ENCODE peak calls at places on chromosomes 11 and 22, in six cellular contexts. F is fibroblast of villous mesenchyme, G is psoas muscle, R is fibroblast of mammary gland, A is IMR-90, Y is AG10803. C is an unnamed sample.

GRCh38 chr11:110488446-110488845 is 58.7 kb downstream of the FDX1 start:
- DNase-seq in F (no peak), G (no peak), R (no peak), A (no peak), Y (no peak), C (no peak)

GRCh38 chr11:112247198-112247597 is 13.5 kb downstream of the PLET1 start:
- DNase-seq in F (no peak), G (no peak), R (peak; percentile 53), A (peak; percentile 80), Y (no peak), C (peak; percentile 63)

GRCh38 chr22:36541831-36542391 is 12.9 kb upstream of the EIF3D start:
- DNase-seq in F (peak; percentile 69), G (no peak), R (peak; percentile 94), A (peak; percentile 96), Y (peak; percentile 89), C (peak; percentile 86)

GRCh38 chr11:117438371-117439000 is 110.8 kb downstream of the CEP164 start:
- DNase-seq in F (no peak), G (no peak), R (peak; percentile 72), A (peak; percentile 26), Y (no peak), C (no peak)

GRCh38 chr11:65791719-65792213 is 4.9 kb downstream of the OVOL1 start:
- DNase-seq in F (no peak), G (no peak), R (no peak), A (no peak), Y (no peak), C (no peak)

GRCh38 chr11:83436855-83437254 is 150.7 kb upstream of the CCDC90B start:
- DNase-seq in F (no peak), G (no peak), R (no peak), A (no peak), Y (no peak), C (no peak)

GRCh38 chr11:113363406-113363805 is 24.2 kb upstream of the ANKK1 start:
- DNase-seq in F (no peak), G (no peak), R (no peak), A (no peak), Y (no peak), C (no peak)

GRCh38 chr22:50323900-50324299 is 2.9 kb downstream of the DENND6B start:
- DNase-seq in F (no peak), G (no peak), R (no peak), A (no peak), Y (no peak), C (no peak)

GRCh38 chr11:34604909-34605308 is 16.0 kb upstream of the EHF start:
- DNase-seq in F (no peak), G (no peak), R (no peak), A (no peak), Y (no peak), C (no peak)

GRCh38 chr11:26777276-26777939 is 55.5 kb upstream of the SLC5A12 start:
- DNase-seq in F (peak; percentile 52), G (no peak), R (peak; percentile 36), A (peak; percentile 7), Y (peak; percentile 33), C (peak; percentile 19)

GRCh38 chr11:32830413-32830738 is 649 bp downstream of the PRRG4 start:
- DNase-seq in F (peak; percentile 49), G (no peak), R (peak; percentile 24), A (no peak), Y (no peak), C (no peak)

GRCh38 chr11:6647282-6647679 is 8.3 kb downstream of the DCHS1 start:
- DNase-seq in F (peak; percentile 73), G (no peak), R (peak; percentile 37), A (peak; percentile 56), Y (peak; percentile 76), C (peak; percentile 57)

GRCh38 chr22:31148953-31149627 is 8.8 kb upstream of the PLA2G3 start:
- DNase-seq in F (peak; percentile 82), G (peak; percentile 66), R (peak; percentile 75), A (peak; percentile 80), Y (peak; percentile 74), C (peak; percentile 86)
- TF ChIP-seq CTCF in F (peak; percentile 99), G (peak; percentile 96), R (peak; percentile 99), A (peak; percentile 98), Y (peak; percentile 99), C (peak; percentile 99)

GRCh38 chr11:47269829-47270305 is at the start of gene MADD:
- DNase-seq in F (peak; percentile 86), G (peak; percentile 92), R (peak; percentile 74), A (peak; percentile 78), Y (peak; percentile 78), C (peak; percentile 75)

GRCh38 chr11:47267858-47268257 is 2.1 kb upstream of the MADD start:
- DNase-seq in F (no peak), G (no peak), R (no peak), A (no peak), Y (no peak), C (no peak)

GRCh38 chr11:47269002-47269828 is 718 bp upstream of the MADD start:
- DNase-seq in F (peak; percentile 91), G (peak; percentile 93), R (peak; percentile 78), A (peak; percentile 82), Y (peak; percentile 89), C (peak; percentile 79)

GRCh38 chr11:47270331-47271271 is 668 bp downstream of the MADD start:
- DNase-seq in F (peak; percentile 71), G (no peak), R (peak; percentile 74), A (peak; percentile 72), Y (peak; percentile 55), C (peak; percentile 67)

DNA sequence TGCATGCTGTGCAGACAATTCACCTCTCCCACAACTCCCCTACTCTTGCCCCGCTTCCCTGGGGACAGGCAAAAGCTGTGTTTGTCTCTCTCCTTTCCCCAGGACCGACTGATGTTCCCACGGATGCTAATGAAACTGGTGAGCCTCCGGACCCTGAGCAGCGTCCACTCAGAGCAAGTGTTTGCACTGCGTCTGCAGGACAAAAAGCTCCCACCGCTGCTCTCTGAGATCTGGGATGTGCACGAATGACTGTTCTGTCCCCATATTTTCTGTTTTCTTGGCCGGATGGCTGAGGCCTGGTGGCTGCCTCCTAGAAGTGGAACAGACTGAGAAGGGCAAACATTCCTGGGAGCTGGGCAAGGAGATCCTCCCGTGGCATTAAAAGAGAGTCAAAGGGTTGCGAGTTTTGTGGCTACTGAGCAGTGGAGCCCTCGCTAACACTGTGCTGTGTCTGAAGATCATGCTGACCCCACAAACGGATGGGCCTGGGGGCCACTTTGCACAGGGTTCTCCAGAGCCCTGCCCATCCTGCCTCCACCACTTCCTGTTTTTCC is 1.4 kb upstream of the MADD start:
- DNase-seq in F (no peak), G (no peak), R (no peak), A (no peak), Y (no peak), C (no peak)
- H3K4me3 ChIP-seq in F (no peak overlapping the region), G (peak overlapping the region; percentile 88), R (no peak overlapping the region), A (no peak overlapping the region), Y (peak overlapping the region; percentile 5), C (no peak overlapping the region)

DNA sequence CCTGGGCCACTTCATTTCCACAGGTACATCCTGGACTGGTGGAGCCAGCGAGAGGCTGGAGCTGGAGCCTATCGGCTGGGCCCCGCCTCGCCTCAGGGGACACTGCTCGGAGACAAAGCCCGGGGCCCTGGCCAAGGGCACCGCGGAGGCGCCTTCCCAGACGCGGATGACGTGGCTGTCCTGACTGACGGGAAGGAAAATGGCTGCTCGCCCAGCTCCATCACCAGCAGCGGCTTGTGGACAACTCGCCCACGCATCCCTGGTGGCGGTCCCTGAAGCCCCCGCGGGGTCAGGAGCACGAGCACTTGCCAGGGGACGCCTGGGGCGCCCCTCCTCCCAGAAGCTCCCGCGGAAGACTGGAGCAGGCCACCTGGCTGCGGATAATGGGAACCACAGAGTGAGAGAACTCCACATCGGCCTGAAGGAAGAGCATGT is 49.6 kb downstream of the CECR2 start:
- DNase-seq in F (no peak), G (no peak), R (no peak), A (no peak), Y (no peak), C (no peak)
- TF ChIP-seq CTCF in F (no peak), G (no peak), R (no peak), A (no peak), Y (no peak), C (no peak)

DNA sequence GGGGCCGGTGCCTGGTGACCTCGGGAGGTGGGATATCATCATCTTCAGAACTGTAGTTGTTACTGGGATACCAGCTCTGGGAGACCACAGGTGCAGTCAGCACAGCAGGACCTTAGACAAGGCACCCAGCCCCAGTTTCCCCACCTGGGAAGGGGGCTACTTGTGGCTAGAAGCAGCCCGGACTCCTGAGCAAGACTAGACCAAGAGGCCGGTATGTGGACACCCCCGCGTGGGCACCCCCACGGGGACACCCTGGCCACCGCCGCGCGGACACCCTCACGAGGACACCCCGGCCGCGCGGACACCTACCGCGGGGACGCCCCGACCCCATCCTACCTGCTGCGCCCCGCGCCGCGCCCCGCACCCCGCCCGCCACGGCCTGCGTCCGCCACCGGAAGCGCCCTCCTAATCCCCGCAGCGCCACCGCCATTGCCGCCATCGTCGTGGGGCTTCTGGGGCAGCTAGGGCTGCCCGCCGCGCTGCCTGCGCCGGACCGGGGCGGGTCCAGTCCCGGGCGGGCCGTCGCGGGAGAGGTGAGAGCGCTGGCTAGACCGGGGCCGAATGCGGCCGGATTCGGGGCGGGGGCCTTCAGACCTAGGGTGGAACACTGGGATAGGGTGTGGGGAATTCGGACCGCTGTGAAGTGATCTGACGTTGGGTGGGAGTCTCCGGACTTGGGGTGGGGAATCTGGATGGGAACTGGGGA is at the start of the genes COMT and TXNRD2:
- DNase-seq in F (peak; percentile 69), G (peak; percentile 80), R (peak; percentile 52), A (peak; percentile 57), Y (peak; percentile 65), C (peak; percentile 51)
- H3K4me3 ChIP-seq in F (peak within 1 kb of the TSS; percentile 69), G (peak within 1 kb of the TSS; percentile 94), R (peak within 1 kb of the TSS; percentile 84), A (peak within 1 kb of the TSS; percentile 91), Y (peak within 1 kb of the TSS; percentile 91), C (peak within 1 kb of the TSS; percentile 96)

GRCh38 chr22:30230787-30231461 is 15.6 kb downstream of the LIF start:
- DNase-seq in F (no peak), G (no peak), R (no peak), A (no peak), Y (no peak), C (no peak)
- TF ChIP-seq CTCF in F (no peak), G (no peak), R (no peak), A (no peak), Y (no peak), C (no peak)

DNA sequence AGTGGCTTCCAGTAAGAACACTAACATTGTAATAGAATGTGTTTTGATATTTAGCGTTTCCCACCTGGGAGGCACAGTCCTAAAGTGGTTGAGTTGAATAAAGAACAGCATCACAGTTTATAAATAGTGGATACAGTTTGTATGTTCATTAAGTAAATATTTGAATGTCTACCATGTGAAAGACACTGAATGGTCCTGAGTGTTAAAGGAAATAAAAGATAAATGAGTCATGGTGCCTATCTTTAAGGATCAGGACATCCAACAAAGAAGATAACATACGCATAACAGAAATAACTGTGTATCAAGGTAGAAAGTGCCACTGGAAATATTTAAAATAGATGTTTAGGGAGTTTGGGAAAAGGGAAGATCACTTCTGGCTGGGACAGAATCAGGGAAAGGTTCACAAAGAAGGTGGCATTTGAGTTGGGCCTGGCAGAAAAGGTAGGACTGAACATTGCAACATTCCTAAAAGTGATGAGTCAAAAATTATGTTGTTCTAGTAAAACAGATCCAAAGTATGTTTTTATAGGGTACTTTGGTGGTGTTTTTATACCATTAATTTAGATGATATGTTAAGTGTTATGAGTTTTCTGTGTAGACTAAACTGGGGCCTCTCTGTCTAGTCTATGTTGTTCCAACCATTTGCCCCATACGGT is 41.5 kb downstream of the CSTPP1 start:
- DNase-seq in F (peak; percentile 42), G (no peak), R (no peak), A (peak; percentile 52), Y (no peak), C (no peak)
- H3K4me3 ChIP-seq in F (no peak overlapping the region), G (no peak overlapping the region), R (no peak overlapping the region), A (no peak overlapping the region), Y (no peak overlapping the region), C (no peak overlapping the region)

C was measured in fibroblast of the aortic adventitia.